ENCODE peak calls at places on chromosomes 13 and 19, in six cellular contexts. C is KBM-7; M is GF-D8; U is stimulated activated CD4-positive, alpha-beta T cell treated with anti-CD3 and anti-CD28 coated beads, Interleukin-2, amount 100 ng/mL, for 48 hours; I is M059J; A is AG04450. Q is an unnamed sample.

GRCh38 chr13:46567671-46568070 is 14.7 kb downstream of the LRCH1 start:
- DNase-seq in C (no peak), M (no peak), U (no peak), I (no peak), A (no peak), Q (no peak)

GRCh38 chr13:82833928-82834327 is 1048.3 kb downstream of the SLITRK1 start:
- DNase-seq in C (no peak), M (no peak), U (no peak), I (peak), A (peak), Q (no peak)

GRCh38 chr13:32804673-32805260 is 211.5 kb upstream of the KL start:
- DNase-seq in C (no peak), M (no peak), U (no peak), I (peak), A (no peak), Q (peak)

GRCh38 chr19:33394006-33394722 is 20.7 kb downstream of the CEBPG start:
- DNase-seq in C (no peak), M (no peak), U (no peak), I (peak), A (no peak), Q (peak)

GRCh38 chr13:110216403-110217041 is 90.4 kb downstream of the COL4A1 start:
- DNase-seq in C (no peak), M (no peak), U (no peak), I (peak), A (no peak), Q (peak)

GRCh38 chr19:19606021-19606420 is 12.5 kb downstream of the PBX4 start:
- DNase-seq in C (no peak), M (no peak), U (no peak), I (peak), A (no peak), Q (peak)

GRCh38 chr13:45231722-45232121 is 30.9 kb upstream of the KCTD4 start:
- DNase-seq in C (no peak), M (no peak), U (no peak), I (peak), A (no peak), Q (no peak)

GRCh38 chr19:6533746-6534418 is 3.1 kb downstream of the TNFSF9 start:
- DNase-seq in C (no peak), M (no peak), U (no peak), I (no peak), A (no peak), Q (no peak)

GRCh38 chr19:30390356-30390988 is 18.3 kb downstream of the ZNF536 start:
- DNase-seq in C (no peak), M (no peak), U (no peak), I (no peak), A (no peak), Q (no peak)

GRCh38 chr19:532578-533484 is 1.3 kb downstream of the CDC34 start:
- DNase-seq in C (peak), M (peak), U (no peak), I (peak), A (no peak), Q (peak)

GRCh38 chr19:1237754-1238372 is at the start of gene CBARP:
- DNase-seq in C (no peak), M (no peak), U (no peak), I (peak), A (no peak), Q (peak)

GRCh38 chr13:99086869-99087129 is 108.9 kb upstream of the DOCK9 start:
- DNase-seq in C (no peak), M (no peak), U (peak), I (no peak), A (no peak), Q (peak)

Q was measured in Daoy.